ENCODE peak calls at places on chromosome 1, in nine cellular contexts. S, O, Z, P, U, G, H, D and C are unnamed samples.

GRCh38 chr1:230950404-230950803 is 28.3 kb downstream of the TTC13 start:
- DNase-seq in S (no peak), O (no peak), Z (no peak), P (no peak), U (no peak), G (no peak), H (no peak), D (no peak), C (no peak)

GRCh38 chr1:26822737-26823395 is 3.6 kb upstream of the ZDHHC18 start:
- DNase-seq in S (no peak), O (no peak), Z (no peak), P (peak; percentile 47), U (no peak), G (no peak), H (no peak), D (no peak), C (no peak)

GRCh38 chr1:78533536-78533935 is 42.8 kb downstream of the PTGFR start:
- DNase-seq in S (no peak), O (no peak), Z (no peak), P (no peak), U (no peak), G (no peak), H (no peak), D (no peak), C (no peak)

GRCh38 chr1:8097077-8097799 is 71.1 kb upstream of the ERRFI1 start:
- DNase-seq in S (no peak), O (no peak), Z (no peak), P (no peak), U (no peak), G (no peak), H (no peak), D (no peak), C (peak; percentile 91)

GRCh38 chr1:16220101-16220500 is 7.6 kb upstream of the ARHGEF19 start:
- DNase-seq in S (no peak), O (no peak), Z (no peak), P (no peak), U (no peak), G (peak; percentile 7), H (no peak), D (no peak), C (no peak)

GRCh38 chr1:237863234-237863633 is 27.5 kb downstream of the ZP4 start:
- DNase-seq in S (no peak), O (no peak), Z (no peak), P (peak; percentile 46), U (no peak), G (no peak), H (no peak), D (no peak), C (no peak)

GRCh38 chr1:96863449-96863848 is 141.9 kb downstream of the PTBP2 start:
- DNase-seq in S (no peak), O (no peak), Z (no peak), P (no peak), U (no peak), G (no peak), H (no peak), D (no peak), C (no peak)

GRCh38 chr1:11455925-11456580 is 22.9 kb upstream of the DISP3 start:
- DNase-seq in S (no peak), O (no peak), Z (no peak), P (no peak), U (no peak), G (no peak), H (no peak), D (no peak), C (no peak)

GRCh38 chr1:39154553-39155361 is 49.7 kb upstream of the MACF1 start:
- DNase-seq in S (no peak), O (no peak), Z (no peak), P (peak; percentile 80), U (peak; percentile 74), G (no peak), H (peak; percentile 65), D (no peak), C (peak; percentile 71)

GRCh38 chr1:227779651-227780050 is 35.8 kb upstream of the PRSS38 start:
- DNase-seq in S (peak; percentile 11), O (no peak), Z (no peak), P (no peak), U (peak; percentile 38), G (no peak), H (no peak), D (no peak), C (no peak)

GRCh38 chr1:1609822-1610485 is 5.3 kb upstream of the MIB2 start:
- DNase-seq in S (no peak), O (no peak), Z (no peak), P (no peak), U (no peak), G (no peak), H (no peak), D (no peak), C (no peak)

GRCh38 chr1:78045850-78046778 is at the start of gene GIPC2:
- DNase-seq in S (peak; percentile 33), O (no peak), Z (peak; percentile 1), P (peak; percentile 56), U (peak; percentile 65), G (peak; percentile 80), H (peak; percentile 25), D (no peak), C (no peak)

GRCh38 chr1:24773618-24774017 is 28.4 kb downstream of the CLIC4 start:
- DNase-seq in S (no peak), O (no peak), Z (no peak), P (no peak), U (no peak), G (no peak), H (no peak), D (no peak), C (no peak)

GRCh38 chr1:24769656-24770651 is 24.7 kb downstream of the CLIC4 start:
- DNase-seq in S (no peak), O (no peak), Z (no peak), P (no peak), U (no peak), G (no peak), H (no peak), D (no peak), C (peak; percentile 58)

GRCh38 chr1:24768873-24769605 is 23.8 kb downstream of the CLIC4 start:
- DNase-seq in S (no peak), O (no peak), Z (no peak), P (no peak), U (no peak), G (no peak), H (no peak), D (no peak), C (no peak)

GRCh38 chr1:24771574-24771973 is 26.3 kb downstream of the CLIC4 start:
- DNase-seq in S (no peak), O (no peak), Z (no peak), P (no peak), U (no peak), G (no peak), H (no peak), D (no peak), C (no peak)

DNA sequence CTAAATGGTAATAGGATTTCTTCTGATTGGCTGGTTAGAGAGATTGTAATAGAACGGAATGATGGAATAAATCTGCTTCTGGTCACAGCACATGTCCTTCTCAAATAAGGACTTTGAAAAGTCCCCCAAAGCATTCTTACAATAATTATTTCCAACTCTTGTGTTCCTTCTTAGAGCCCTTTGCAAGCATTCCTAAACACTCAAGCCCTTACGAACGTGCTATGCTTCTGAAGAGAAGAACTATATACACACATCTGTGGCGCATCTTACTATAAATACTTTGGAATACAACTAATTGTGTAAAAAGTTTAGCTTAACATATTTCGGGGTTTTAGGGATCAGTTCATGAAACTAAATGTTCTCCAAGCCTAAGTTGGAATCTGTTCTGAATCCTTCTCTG is 25.6 kb downstream of the CLIC4 start:
- DNase-seq in S (no peak), O (no peak), Z (no peak), P (no peak), U (no peak), G (no peak), H (no peak), D (no peak), C (no peak)
- H3K27ac ChIP-seq in S (no peak overlapping the region), O (peak overlapping the region; percentile 46), Z (no peak overlapping the region), P (no peak overlapping the region), U (peak overlapping the region; percentile 88), G (no peak overlapping the region), H (peak overlapping the region; percentile 99), D (no peak overlapping the region), C (peak overlapping the region; percentile 90)

DNA sequence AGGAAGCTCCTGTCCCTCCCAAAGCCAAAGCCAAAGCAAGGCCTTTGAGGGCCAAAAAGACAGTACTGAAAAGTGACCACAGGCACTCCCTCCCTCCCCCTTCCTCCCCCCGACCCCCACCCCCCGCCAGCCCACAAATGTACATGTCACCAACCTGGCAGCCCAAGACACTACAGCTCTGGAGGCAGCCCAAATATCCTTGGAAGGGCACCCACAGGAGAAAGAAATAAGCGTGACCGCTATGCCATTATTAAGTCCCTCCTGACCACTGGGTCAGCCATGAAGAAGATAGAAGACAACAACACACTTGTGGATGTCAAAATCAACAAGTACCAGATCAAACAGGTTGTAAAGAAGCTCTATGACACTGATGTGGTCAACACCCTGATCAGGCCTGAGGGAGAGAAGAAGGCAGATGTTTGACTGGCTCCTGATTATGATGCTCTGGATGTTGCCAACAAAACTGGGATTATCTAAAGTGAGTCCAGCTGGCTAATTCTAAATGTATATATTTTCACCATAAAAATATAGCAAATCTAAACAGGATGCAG is 77.2 kb upstream of the SLFNL1 start:
- DNase-seq in S (no peak), O (no peak), Z (no peak), P (no peak), U (no peak), G (no peak), H (no peak), D (no peak), C (no peak)
- H3K27ac ChIP-seq in S (no peak overlapping the region), O (no peak overlapping the region), Z (no peak overlapping the region), P (no peak overlapping the region), U (no peak overlapping the region), G (no peak overlapping the region), H (no peak overlapping the region), D (no peak overlapping the region), C (no peak overlapping the region)

GRCh38 chr1:201100169-201100930 is 11.9 kb downstream of the CACNA1S start:
- DNase-seq in S (no peak), O (no peak), Z (no peak), P (no peak), U (no peak), G (no peak), H (no peak), D (no peak), C (no peak)
- H3K27ac ChIP-seq in S (no peak overlapping the region), O (no peak overlapping the region), Z (no peak overlapping the region), P (no peak overlapping the region), U (no peak overlapping the region), G (no peak overlapping the region), H (no peak overlapping the region), D (no peak overlapping the region), C (no peak overlapping the region)

DNA sequence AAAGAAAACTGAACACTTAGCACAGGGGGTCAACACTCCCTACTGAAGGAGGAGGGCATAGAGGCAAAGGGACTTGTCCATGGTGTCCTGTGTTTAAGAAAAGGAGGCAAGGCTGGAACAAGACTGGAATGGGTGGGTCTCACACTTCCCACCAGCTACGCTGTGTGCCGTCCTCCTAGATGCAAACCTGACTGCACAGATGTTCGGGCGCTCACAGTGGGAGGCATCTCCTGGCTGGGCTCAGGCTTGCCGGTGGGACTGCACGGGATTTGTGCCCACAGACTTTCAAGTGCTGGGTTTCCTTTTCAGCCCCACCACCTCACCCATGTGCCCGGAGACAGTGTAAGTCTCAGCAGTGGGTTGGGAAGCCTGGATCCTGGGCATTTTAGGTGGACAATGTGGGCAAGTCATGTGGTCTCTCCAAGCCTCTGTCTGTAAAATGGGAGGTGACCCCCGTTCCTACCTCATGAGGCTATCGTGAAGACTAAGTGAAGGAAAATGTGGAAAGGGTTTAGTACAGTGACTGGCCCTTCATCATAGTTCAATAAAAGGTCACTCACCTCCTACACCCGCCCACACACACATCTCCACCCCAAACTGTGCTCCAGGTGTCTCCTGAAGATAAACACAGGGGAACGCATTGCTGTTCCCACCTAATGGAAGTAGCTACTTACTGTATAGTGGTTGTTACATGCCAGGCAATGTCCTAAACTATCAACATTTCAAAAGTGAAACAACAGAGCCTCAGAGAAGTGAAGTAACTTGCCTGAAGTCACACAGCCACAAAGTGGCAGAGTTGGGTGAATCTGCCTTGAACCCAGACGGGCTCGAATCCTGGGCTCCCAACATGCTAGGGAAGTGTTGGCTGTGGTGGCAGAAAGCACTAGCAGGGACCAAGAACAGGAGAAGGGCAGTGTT is 36.0 kb downstream of the ATP1A1 start:
- DNase-seq in S (no peak), O (no peak), Z (no peak), P (no peak), U (peak; percentile 50), G (peak; percentile 31), H (no peak), D (no peak), C (no peak)
- H3K27ac ChIP-seq in S (no peak overlapping the region), O (no peak overlapping the region), Z (no peak overlapping the region), P (no peak overlapping the region), U (no peak overlapping the region), G (peak overlapping the region; percentile 18), H (no peak overlapping the region), D (no peak overlapping the region), C (no peak overlapping the region)